ENCODE peak calls at places on chromosomes 3 and 15, in five cellular contexts. Z, L, X, P and O are unnamed samples.

GRCh38 chr3:118991775-118992174 is 42.9 kb downstream of the IGSF11 start:
- DNase-seq in X (no peak), P (no peak), Z (no peak), L (no peak), O (no peak)

GRCh38 chr3:99972380-99973104 is 141.8 kb downstream of the FILIP1L start:
- DNase-seq in X (no peak), Z (no peak), L (no peak), P (no peak), O (no peak)

GRCh38 chr3:110307065-110307809 is 764.4 kb upstream of the NECTIN3 start:
- DNase-seq in P (no peak), X (no peak), L (no peak), Z (no peak), O (no peak)

GRCh38 chr3:148466143-148466542 is 231.6 kb upstream of the AGTR1 start:
- DNase-seq in L (no peak), Z (no peak), P (no peak), X (no peak), O (no peak)

GRCh38 chr3:37712918-37713819 is 148.5 kb upstream of the CTDSPL start:
- DNase-seq in Z (no peak), L (no peak), X (no peak), P (no peak), O (no peak)

GRCh38 chr3:10137178-10137577 is 4.4 kb upstream of the VHL start:
- DNase-seq in L (no peak), X (no peak), Z (no peak), P (no peak), O (no peak)

GRCh38 chr3:34777361-34777760 is 862.0 kb upstream of the ARPP21 start:
- DNase-seq in P (no peak), Z (no peak), X (no peak), L (no peak), O (no peak)

GRCh38 chr3:186839874-186840641 is 2.5 kb upstream of the ADIPOQ start:
- DNase-seq in X (no peak), L (no peak), P (no peak), Z (no peak), O (no peak)

GRCh38 chr15:47768730-47769129 is 51.4 kb downstream of the SEMA6D start:
- DNase-seq in Z (no peak), L (no peak), X (no peak), P (no peak), O (no peak)

GRCh38 chr15:51318382-51319150 is 19.8 kb downstream of the CYP19A1 start:
- DNase-seq in L (no peak), X (no peak), Z (no peak), P (no peak), O (no peak)

GRCh38 chr3:21055015-21055414 is 696.0 kb downstream of the ZNF385D start:
- DNase-seq in L (no peak), Z (no peak), P (no peak), X (no peak), O (no peak)

GRCh38 chr15:62050118-62050517 is 10.1 kb downstream of the VPS13C start:
- DNase-seq in Z (no peak), X (peak), L (no peak), P (no peak), O (no peak)

GRCh38 chr3:60101628-60102027 is 1051.8 kb upstream of the CFAP20DC start:
- DNase-seq in L (no peak), P (peak), X (no peak), Z (no peak), O (no peak)

GRCh38 chr3:126573492-126574117 is 14.9 kb upstream of the C3orf22 start:
- DNase-seq in Z (no peak), P (peak), X (peak), L (no peak), O (no peak)

GRCh38 chr15:64225804-64226203 is 63.0 kb upstream of the PPIB start:
- DNase-seq in X (no peak), L (no peak), Z (no peak), P (no peak), O (no peak)

GRCh38 chr3:102671005-102671404 is 236.2 kb downstream of the ZPLD1 start:
- DNase-seq in Z (no peak), L (no peak), P (no peak), X (no peak), O (no peak)

GRCh38 chr3:32009101-32009500 is 27.6 kb downstream of the ZNF860 start:
- DNase-seq in Z (no peak), X (no peak), L (no peak), P (no peak), O (no peak)

GRCh38 chr15:31326729-31327673 is at the start of gene KLF13:
- DNase-seq in X (peak), P (peak), Z (peak), L (peak), O (peak)

GRCh38 chr3:133758969-133759739 is 13.0 kb downstream of the TF start:
- DNase-seq in L (no peak), P (no peak), Z (no peak), X (no peak), O (no peak)

GRCh38 chr3:116153174-116153573 is 292.1 kb downstream of the LSAMP start:
- DNase-seq in X (no peak), Z (no peak), L (no peak), P (no peak), O (no peak)

GRCh38 chr3:67016522-67017080 is 18.5 kb downstream of the KBTBD8 start:
- DNase-seq in Z (no peak), L (no peak), P (no peak), X (no peak), O (no peak)

GRCh38 chr3:32743934-32744333 is 58.9 kb downstream of the CNOT10 start:
- DNase-seq in P (peak), L (no peak), Z (no peak), X (no peak), O (no peak)

GRCh38 chr15:81296673-81297072 is 27.3 kb downstream of the STARD5 start:
- DNase-seq in X (no peak), L (no peak), P (peak), Z (peak), O (peak)

GRCh38 chr3:59809750-59810444 is 760.1 kb upstream of the CFAP20DC start:
- DNase-seq in X (no peak), P (no peak), L (no peak), Z (no peak), O (no peak)

GRCh38 chr15:46304320-46304719 is 669.5 kb downstream of the SQOR start:
- DNase-seq in P (no peak), L (no peak), X (peak), Z (no peak), O (no peak)

GRCh38 chr15:41828747-41829270 is 917 bp downstream of the JMJD7 start:
- DNase-seq in X (no peak), Z (no peak), P (no peak), L (no peak), O (no peak)

GRCh38 chr3:136343446-136343845 is 93.3 kb downstream of the PCCB start:
- DNase-seq in Z (no peak), P (no peak), L (no peak), X (no peak), O (no peak)

GRCh38 chr15:100959066-100960050 is 40.2 kb downstream of the LRRK1 start:
- DNase-seq in L (no peak), P (no peak), Z (no peak), X (no peak), O (no peak)

GRCh38 chr15:63449711-63450110 is 54.7 kb upstream of the USP3 start:
- DNase-seq in Z (no peak), P (peak), X (no peak), L (no peak), O (peak)

GRCh38 chr3:185534511-185534910 is 17.9 kb downstream of the LIPH start:
- DNase-seq in Z (no peak), L (no peak), X (no peak), P (no peak), O (no peak)

GRCh38 chr3:30795176-30795575 is 99.3 kb downstream of the GADL1 start:
- DNase-seq in Z (no peak), P (no peak), X (no peak), L (no peak), O (no peak)

GRCh38 chr3:15676259-15676658 is 74.7 kb downstream of the BTD start:
- DNase-seq in Z (no peak), L (no peak), X (no peak), P (no peak), O (no peak)

GRCh38 chr15:41934843-41935242 is 37.5 kb downstream of the EHD4 start:
- DNase-seq in X (peak), P (peak), Z (no peak), L (no peak), O (peak)

GRCh38 chr3:183966361-183966791 is 51.3 kb downstream of the ABCC5 start:
- DNase-seq in L (no peak), P (no peak), Z (no peak), X (no peak), O (no peak)

GRCh38 chr15:35121611-35122359 is 36.7 kb upstream of the NANOGP8 start:
- DNase-seq in P (no peak), X (no peak), Z (peak), L (no peak), O (no peak)

GRCh38 chr15:39720721-39721611 is 61.7 kb downstream of the FSIP1 start:
- DNase-seq in Z (no peak), P (no peak), X (no peak), L (no peak), O (no peak)

GRCh38 chr3:141740349-141740748 is 2.3 kb downstream of the RNF7 start:
- DNase-seq in L (no peak), X (no peak), P (no peak), Z (no peak), O (no peak)

GRCh38 chr15:97840501-97840900 is 120.0 kb upstream of the ARRDC4 start:
- DNase-seq in L (no peak), X (no peak), P (no peak), Z (no peak), O (no peak)

GRCh38 chr15:68782589-68783161 is 38.0 kb downstream of the ANP32A start:
- DNase-seq in Z (no peak), X (no peak), L (no peak), P (no peak), O (no peak)

GRCh38 chr15:68784206-68784605 is 36.5 kb downstream of the ANP32A start:
- DNase-seq in P (no peak), Z (no peak), X (no peak), L (no peak), O (no peak)

GRCh38 chr15:68781766-68782588 is 38.7 kb downstream of the ANP32A start:
- DNase-seq in L (no peak), X (no peak), P (no peak), Z (peak), O (no peak)

GRCh38 chr15:68781209-68781608 is 39.5 kb downstream of the ANP32A start:
- DNase-seq in L (no peak), P (no peak), Z (no peak), X (no peak), O (no peak)

GRCh38 chr15:68783226-68784054 is 37.3 kb downstream of the ANP32A start:
- DNase-seq in L (no peak), X (peak), P (peak), Z (peak), O (no peak)
- TF ChIP-seq POLR2A in L (no peak), X (no peak), P (no peak), Z (no peak), O (no peak)

DNA sequence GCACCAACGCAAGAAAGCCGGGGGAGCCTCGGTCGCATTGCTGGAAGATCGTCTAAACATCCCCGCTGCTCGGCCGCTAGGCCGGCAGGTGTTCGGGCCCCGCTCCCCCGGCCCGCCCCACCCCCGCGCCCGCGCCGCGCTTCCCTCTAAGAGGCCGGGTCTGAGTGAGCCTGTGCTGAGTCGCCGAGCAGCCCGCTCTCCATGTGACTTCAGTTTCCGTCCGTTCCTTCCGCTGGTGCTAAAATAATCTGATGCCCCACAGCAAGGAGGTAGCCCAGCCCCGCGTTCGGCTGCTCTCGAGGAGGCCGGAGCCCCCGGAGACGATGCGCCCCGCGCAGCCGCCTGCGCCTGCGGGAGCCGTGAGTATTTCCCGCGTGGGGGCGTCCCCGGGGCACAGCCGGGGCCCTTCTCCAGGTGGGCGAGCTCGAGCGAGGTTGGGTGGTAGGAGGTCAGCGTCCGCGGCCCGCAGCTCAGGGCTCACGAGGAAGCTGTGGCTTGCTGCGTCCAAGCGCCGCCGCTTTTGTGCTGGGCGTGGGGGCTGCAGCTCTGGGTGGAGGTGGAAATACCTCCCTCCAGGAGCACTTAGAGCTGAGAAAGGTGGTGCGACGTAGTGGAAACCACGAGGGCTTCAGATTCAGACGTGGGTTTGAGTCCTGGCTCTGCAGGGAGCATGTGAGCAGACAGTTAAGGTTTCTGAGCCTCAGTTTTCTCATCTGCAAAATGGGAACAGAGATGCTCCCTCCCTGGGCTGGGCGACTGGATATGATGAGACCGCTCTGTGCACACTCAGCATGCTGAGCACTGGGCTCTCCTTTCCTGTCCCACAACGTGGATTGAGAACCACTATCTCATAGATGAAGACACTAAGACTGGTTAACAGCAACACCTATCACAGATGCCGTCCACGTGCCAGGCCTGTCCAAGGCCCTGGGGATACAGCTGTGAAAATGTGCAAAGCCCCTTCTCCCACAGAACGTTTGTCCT is at the start of gene NRROS:
- DNase-seq in Z (peak), X (peak), P (peak), L (peak), O (no peak)
- H3K4me3 ChIP-seq in Z (peak), X (peak), P (peak), L (peak), O (peak)

DNA sequence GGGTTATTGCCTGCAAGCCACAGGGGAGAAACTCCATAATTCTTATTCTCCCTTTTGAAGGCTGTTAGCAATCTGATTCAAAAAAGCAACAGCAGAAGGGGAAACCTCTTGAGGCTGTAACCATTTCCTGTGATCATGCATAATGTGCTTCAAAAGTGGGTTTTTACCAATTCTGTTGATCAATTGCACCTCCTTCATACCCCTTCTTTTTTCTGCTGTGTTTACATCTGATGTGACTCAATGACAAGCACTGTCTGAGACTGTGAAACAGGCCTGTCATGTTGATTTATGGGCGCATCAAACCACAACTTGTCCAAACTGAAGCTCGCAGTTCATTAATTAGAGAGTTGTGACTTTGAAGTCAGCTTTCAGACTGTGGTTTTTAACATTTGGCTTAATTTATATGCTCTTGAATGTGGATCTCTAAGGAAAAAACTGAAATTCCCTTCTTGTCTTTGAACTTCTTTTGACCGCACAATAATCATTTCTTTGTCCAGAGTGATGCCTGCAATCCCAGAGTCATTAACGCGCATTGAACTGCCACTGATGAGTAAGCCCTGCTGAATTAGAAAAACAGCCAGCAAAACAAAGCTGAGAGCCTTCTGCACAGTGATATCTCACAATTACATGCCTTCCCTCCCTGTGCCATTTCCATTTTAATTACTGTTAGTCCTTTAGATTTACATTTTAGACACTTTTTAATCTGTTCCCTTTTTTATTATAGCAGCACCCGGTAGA is 532.8 kb downstream of the FOXP1 start:
- DNase-seq in L (no peak), P (no peak), Z (no peak), X (peak), O (no peak)
- TF ChIP-seq POLR2A in L (no peak), P (no peak), Z (no peak), X (no peak), O (no peak)

GRCh38 chr15:73992594-73992898 is 451 bp upstream of the STOML1 start:
- DNase-seq in P (no peak), Z (no peak), X (no peak), L (no peak), O (no peak)
- H3K4me3 ChIP-seq in P (no peak), Z (peak), X (peak), L (peak), O (peak)

GRCh38 chr15:29268706-29269484 is 727 bp downstream of the NSMCE3 start:
- DNase-seq in P (peak), X (peak), Z (peak), L (peak), O (peak)

GRCh38 chr15:29270976-29271375 is 1.4 kb upstream of the NSMCE3 start:
- DNase-seq in Z (no peak), X (no peak), L (no peak), P (no peak), O (no peak)

GRCh38 chr15:29272219-29272618 is 2.6 kb upstream of the NSMCE3 start:
- DNase-seq in X (no peak), P (no peak), Z (no peak), L (no peak), O (no peak)

GRCh38 chr15:29270169-29270955 is 740 bp upstream of the NSMCE3 start:
- DNase-seq in X (peak), L (no peak), P (no peak), Z (no peak), O (no peak)

DNA sequence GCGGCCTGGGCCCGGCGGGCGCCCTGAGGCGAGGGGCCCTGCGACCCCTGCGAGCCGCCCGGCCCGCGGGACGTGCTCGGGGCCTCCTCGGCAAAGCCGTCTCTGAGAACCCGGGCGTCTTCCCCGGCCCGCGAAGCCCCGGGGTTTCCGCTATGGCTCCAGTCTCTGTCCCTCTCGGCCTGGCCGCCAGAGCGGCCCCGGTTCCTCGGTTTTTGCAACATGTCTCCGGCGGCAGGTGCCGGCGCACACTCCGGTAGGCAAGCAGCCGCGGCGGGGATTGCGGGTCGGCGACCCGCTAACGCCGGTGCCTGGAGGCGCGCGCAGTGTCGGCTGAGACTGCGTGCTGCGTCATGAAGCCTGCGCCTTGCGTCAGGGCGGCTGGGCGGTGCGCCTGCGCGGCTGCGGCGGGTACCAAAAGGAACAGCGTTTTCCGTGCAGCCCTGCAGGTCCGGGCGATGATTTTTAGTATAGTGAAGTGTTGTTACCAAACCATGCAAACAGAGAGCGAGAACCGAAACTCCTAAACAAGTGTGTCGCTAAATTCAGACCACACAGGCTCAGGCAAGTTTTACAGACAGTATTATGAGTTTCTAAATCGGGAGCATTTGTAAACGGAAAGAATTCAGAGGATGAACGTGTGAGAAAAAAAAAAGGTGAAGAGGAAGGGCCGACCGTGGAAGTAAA is at the start of gene NSMCE3:
- DNase-seq in X (peak), P (peak), L (peak), Z (peak), O (peak)
- TF ChIP-seq POLR2A in X (peak), P (peak), L (peak), Z (peak), O (peak)